ENCODE peak calls at places on chromosomes 12 and 14, in eight cellular contexts. One of them, this sample, is unnamed.

GRCh38 chr14:20435454-20436362 is at the start of gene KLHL33:
- DNase-seq in trophoblast cell: no peak
- DNase-seq in cardiac fibroblast: no peak
- DNase-seq in HAP-1: no peak
- DNase-seq in NCI-H82: no peak
- DNase-seq in activated naive CD4-positive, alpha-beta T cell treated with anti-CD3 and anti-CD28 coated beads for 36 hours: no peak
- DNase-seq in B cell: no peak
- DNase-seq in stimulated activated CD8-positive, alpha-beta memory T cell treated with anti-CD3 and anti-CD28 coated beads, Interleukin-12 subunit alpha, Interleukin-12 subunit beta, amount 100 ng/mL, for 4 hours: no peak
- DNase-seq in this sample: no peak

GRCh38 chr14:100317897-100318808 is 5.0 kb upstream of the SLC25A47 start:
- DNase-seq in trophoblast cell: peak; percentile 57
- DNase-seq in cardiac fibroblast: peak; percentile 60
- DNase-seq in HAP-1: peak; percentile 60
- DNase-seq in NCI-H82: no peak
- DNase-seq in activated naive CD4-positive, alpha-beta T cell treated with anti-CD3 and anti-CD28 coated beads for 36 hours: peak; percentile 71
- DNase-seq in B cell: peak; percentile 81
- DNase-seq in stimulated activated CD8-positive, alpha-beta memory T cell treated with anti-CD3 and anti-CD28 coated beads, Interleukin-12 subunit alpha, Interleukin-12 subunit beta, amount 100 ng/mL, for 4 hours: peak; percentile 53
- DNase-seq in this sample: peak; percentile 59

GRCh38 chr12:54292931-54293241 is 7.9 kb downstream of the NFE2 start:
- DNase-seq in trophoblast cell: no peak
- DNase-seq in cardiac fibroblast: no peak
- DNase-seq in HAP-1: no peak
- DNase-seq in NCI-H82: no peak
- DNase-seq in activated naive CD4-positive, alpha-beta T cell treated with anti-CD3 and anti-CD28 coated beads for 36 hours: no peak
- DNase-seq in B cell: no peak
- DNase-seq in stimulated activated CD8-positive, alpha-beta memory T cell treated with anti-CD3 and anti-CD28 coated beads, Interleukin-12 subunit alpha, Interleukin-12 subunit beta, amount 100 ng/mL, for 4 hours: no peak
- DNase-seq in this sample: no peak

GRCh38 chr12:87511371-87511770 is 517.8 kb downstream of the C12orf50 start:
- DNase-seq in trophoblast cell: no peak
- DNase-seq in cardiac fibroblast: peak; percentile 11
- DNase-seq in HAP-1: no peak
- DNase-seq in NCI-H82: no peak
- DNase-seq in activated naive CD4-positive, alpha-beta T cell treated with anti-CD3 and anti-CD28 coated beads for 36 hours: no peak
- DNase-seq in B cell: no peak
- DNase-seq in stimulated activated CD8-positive, alpha-beta memory T cell treated with anti-CD3 and anti-CD28 coated beads, Interleukin-12 subunit alpha, Interleukin-12 subunit beta, amount 100 ng/mL, for 4 hours: no peak
- DNase-seq in this sample: no peak

GRCh38 chr12:70590051-70590450 is 47.2 kb downstream of the PTPRB start:
- DNase-seq in trophoblast cell: peak; percentile 47
- DNase-seq in cardiac fibroblast: peak; percentile 91
- DNase-seq in HAP-1: peak; percentile 47
- DNase-seq in NCI-H82: peak; percentile 75
- DNase-seq in activated naive CD4-positive, alpha-beta T cell treated with anti-CD3 and anti-CD28 coated beads for 36 hours: peak; percentile 72
- DNase-seq in B cell: peak; percentile 45
- DNase-seq in stimulated activated CD8-positive, alpha-beta memory T cell treated with anti-CD3 and anti-CD28 coated beads, Interleukin-12 subunit alpha, Interleukin-12 subunit beta, amount 100 ng/mL, for 4 hours: peak; percentile 12
- DNase-seq in this sample: peak; percentile 54

GRCh38 chr14:96158735-96159134 is 45.9 kb upstream of the BDKRB2 start:
- DNase-seq in trophoblast cell: no peak
- DNase-seq in cardiac fibroblast: no peak
- DNase-seq in HAP-1: no peak
- DNase-seq in NCI-H82: no peak
- DNase-seq in activated naive CD4-positive, alpha-beta T cell treated with anti-CD3 and anti-CD28 coated beads for 36 hours: no peak
- DNase-seq in B cell: no peak
- DNase-seq in stimulated activated CD8-positive, alpha-beta memory T cell treated with anti-CD3 and anti-CD28 coated beads, Interleukin-12 subunit alpha, Interleukin-12 subunit beta, amount 100 ng/mL, for 4 hours: no peak
- DNase-seq in this sample: no peak

GRCh38 chr14:101582294-101582693 is 21.0 kb downstream of the DIO3 start:
- DNase-seq in trophoblast cell: no peak
- DNase-seq in cardiac fibroblast: no peak
- DNase-seq in HAP-1: no peak
- DNase-seq in NCI-H82: peak; percentile 14
- DNase-seq in activated naive CD4-positive, alpha-beta T cell treated with anti-CD3 and anti-CD28 coated beads for 36 hours: no peak
- DNase-seq in B cell: no peak
- DNase-seq in stimulated activated CD8-positive, alpha-beta memory T cell treated with anti-CD3 and anti-CD28 coated beads, Interleukin-12 subunit alpha, Interleukin-12 subunit beta, amount 100 ng/mL, for 4 hours: no peak
- DNase-seq in this sample: no peak

GRCh38 chr14:92511472-92512247 is 1.9 kb upstream of the RIN3 start:
- DNase-seq in trophoblast cell: peak; percentile 52
- DNase-seq in cardiac fibroblast: peak; percentile 92
- DNase-seq in HAP-1: no peak
- DNase-seq in NCI-H82: no peak
- DNase-seq in activated naive CD4-positive, alpha-beta T cell treated with anti-CD3 and anti-CD28 coated beads for 36 hours: no peak
- DNase-seq in B cell: no peak
- DNase-seq in stimulated activated CD8-positive, alpha-beta memory T cell treated with anti-CD3 and anti-CD28 coated beads, Interleukin-12 subunit alpha, Interleukin-12 subunit beta, amount 100 ng/mL, for 4 hours: no peak
- DNase-seq in this sample: no peak

GRCh38 chr12:121038861-121039654 is at the start of gene OASL:
- DNase-seq in trophoblast cell: peak; percentile 19
- DNase-seq in cardiac fibroblast: peak; percentile 54
- DNase-seq in HAP-1: no peak
- DNase-seq in NCI-H82: no peak
- DNase-seq in activated naive CD4-positive, alpha-beta T cell treated with anti-CD3 and anti-CD28 coated beads for 36 hours: peak; percentile 55
- DNase-seq in B cell: peak; percentile 49
- DNase-seq in stimulated activated CD8-positive, alpha-beta memory T cell treated with anti-CD3 and anti-CD28 coated beads, Interleukin-12 subunit alpha, Interleukin-12 subunit beta, amount 100 ng/mL, for 4 hours: peak; percentile 43
- DNase-seq in this sample: peak; percentile 5

GRCh38 chr12:80766897-80767296 is 50.2 kb downstream of the MYF5 start:
- DNase-seq in trophoblast cell: no peak
- DNase-seq in cardiac fibroblast: no peak
- DNase-seq in HAP-1: no peak
- DNase-seq in NCI-H82: no peak
- DNase-seq in activated naive CD4-positive, alpha-beta T cell treated with anti-CD3 and anti-CD28 coated beads for 36 hours: no peak
- DNase-seq in B cell: no peak
- DNase-seq in stimulated activated CD8-positive, alpha-beta memory T cell treated with anti-CD3 and anti-CD28 coated beads, Interleukin-12 subunit alpha, Interleukin-12 subunit beta, amount 100 ng/mL, for 4 hours: no peak
- DNase-seq in this sample: no peak

GRCh38 chr14:22483863-22484593 is 105.0 kb downstream of the DAD1 start:
- DNase-seq in trophoblast cell: no peak
- DNase-seq in cardiac fibroblast: no peak
- DNase-seq in HAP-1: no peak
- DNase-seq in NCI-H82: no peak
- DNase-seq in activated naive CD4-positive, alpha-beta T cell treated with anti-CD3 and anti-CD28 coated beads for 36 hours: peak; percentile 36
- DNase-seq in B cell: no peak
- DNase-seq in stimulated activated CD8-positive, alpha-beta memory T cell treated with anti-CD3 and anti-CD28 coated beads, Interleukin-12 subunit alpha, Interleukin-12 subunit beta, amount 100 ng/mL, for 4 hours: no peak
- DNase-seq in this sample: no peak

GRCh38 chr14:80608563-80608962 is 333.0 kb downstream of the CEP128 start:
- DNase-seq in trophoblast cell: no peak
- DNase-seq in cardiac fibroblast: no peak
- DNase-seq in HAP-1: no peak
- DNase-seq in NCI-H82: no peak
- DNase-seq in activated naive CD4-positive, alpha-beta T cell treated with anti-CD3 and anti-CD28 coated beads for 36 hours: no peak
- DNase-seq in B cell: no peak
- DNase-seq in stimulated activated CD8-positive, alpha-beta memory T cell treated with anti-CD3 and anti-CD28 coated beads, Interleukin-12 subunit alpha, Interleukin-12 subunit beta, amount 100 ng/mL, for 4 hours: no peak
- DNase-seq in this sample: no peak

GRCh38 chr12:12726543-12727093 is 9.4 kb downstream of the CDKN1B start:
- DNase-seq in trophoblast cell: peak; percentile 21
- DNase-seq in cardiac fibroblast: peak; percentile 92
- DNase-seq in HAP-1: peak; percentile 44
- DNase-seq in NCI-H82: peak; percentile 52
- DNase-seq in activated naive CD4-positive, alpha-beta T cell treated with anti-CD3 and anti-CD28 coated beads for 36 hours: no peak
- DNase-seq in B cell: no peak
- DNase-seq in stimulated activated CD8-positive, alpha-beta memory T cell treated with anti-CD3 and anti-CD28 coated beads, Interleukin-12 subunit alpha, Interleukin-12 subunit beta, amount 100 ng/mL, for 4 hours: no peak
- DNase-seq in this sample: no peak

GRCh38 chr14:20624495-20625070 is 16.9 kb downstream of the OR6S1 start:
- DNase-seq in trophoblast cell: peak; percentile 44
- DNase-seq in cardiac fibroblast: peak; percentile 85
- DNase-seq in HAP-1: no peak
- DNase-seq in NCI-H82: peak; percentile 60
- DNase-seq in activated naive CD4-positive, alpha-beta T cell treated with anti-CD3 and anti-CD28 coated beads for 36 hours: peak; percentile 70
- DNase-seq in B cell: no peak
- DNase-seq in stimulated activated CD8-positive, alpha-beta memory T cell treated with anti-CD3 and anti-CD28 coated beads, Interleukin-12 subunit alpha, Interleukin-12 subunit beta, amount 100 ng/mL, for 4 hours: no peak
- DNase-seq in this sample: no peak

GRCh38 chr12:92942905-92943304 is 13.8 kb upstream of the EEA1 start:
- DNase-seq in trophoblast cell: no peak
- DNase-seq in cardiac fibroblast: peak; percentile 48
- DNase-seq in HAP-1: no peak
- DNase-seq in NCI-H82: no peak
- DNase-seq in activated naive CD4-positive, alpha-beta T cell treated with anti-CD3 and anti-CD28 coated beads for 36 hours: no peak
- DNase-seq in B cell: no peak
- DNase-seq in stimulated activated CD8-positive, alpha-beta memory T cell treated with anti-CD3 and anti-CD28 coated beads, Interleukin-12 subunit alpha, Interleukin-12 subunit beta, amount 100 ng/mL, for 4 hours: no peak
- DNase-seq in this sample: no peak

GRCh38 chr12:27272375-27273028 is 28.4 kb downstream of the STK38L start:
- DNase-seq in trophoblast cell: no peak
- DNase-seq in cardiac fibroblast: no peak
- DNase-seq in HAP-1: no peak
- DNase-seq in NCI-H82: no peak
- DNase-seq in activated naive CD4-positive, alpha-beta T cell treated with anti-CD3 and anti-CD28 coated beads for 36 hours: no peak
- DNase-seq in B cell: no peak
- DNase-seq in stimulated activated CD8-positive, alpha-beta memory T cell treated with anti-CD3 and anti-CD28 coated beads, Interleukin-12 subunit alpha, Interleukin-12 subunit beta, amount 100 ng/mL, for 4 hours: no peak
- DNase-seq in this sample: no peak

GRCh38 chr12:3076730-3077571 is at the start of gene TSPAN9:
- DNase-seq in trophoblast cell: peak; percentile 78
- DNase-seq in cardiac fibroblast: peak; percentile 55
- DNase-seq in HAP-1: peak; percentile 29
- DNase-seq in NCI-H82: peak; percentile 78
- DNase-seq in activated naive CD4-positive, alpha-beta T cell treated with anti-CD3 and anti-CD28 coated beads for 36 hours: peak; percentile 56
- DNase-seq in B cell: peak; percentile 52
- DNase-seq in stimulated activated CD8-positive, alpha-beta memory T cell treated with anti-CD3 and anti-CD28 coated beads, Interleukin-12 subunit alpha, Interleukin-12 subunit beta, amount 100 ng/mL, for 4 hours: peak; percentile 55
- DNase-seq in this sample: peak; percentile 50

GRCh38 chr12:78888583-78888982 is 24.0 kb downstream of the SYT1 start:
- DNase-seq in trophoblast cell: no peak
- DNase-seq in cardiac fibroblast: peak; percentile 48
- DNase-seq in HAP-1: no peak
- DNase-seq in NCI-H82: no peak
- DNase-seq in activated naive CD4-positive, alpha-beta T cell treated with anti-CD3 and anti-CD28 coated beads for 36 hours: no peak
- DNase-seq in B cell: no peak
- DNase-seq in stimulated activated CD8-positive, alpha-beta memory T cell treated with anti-CD3 and anti-CD28 coated beads, Interleukin-12 subunit alpha, Interleukin-12 subunit beta, amount 100 ng/mL, for 4 hours: no peak
- DNase-seq in this sample: no peak

GRCh38 chr12:108691995-108692808 is 39.1 kb downstream of the CORO1C start:
- DNase-seq in trophoblast cell: no peak
- DNase-seq in cardiac fibroblast: peak; percentile 35
- DNase-seq in HAP-1: peak; percentile 86
- DNase-seq in NCI-H82: peak; percentile 49
- DNase-seq in activated naive CD4-positive, alpha-beta T cell treated with anti-CD3 and anti-CD28 coated beads for 36 hours: no peak
- DNase-seq in B cell: no peak
- DNase-seq in stimulated activated CD8-positive, alpha-beta memory T cell treated with anti-CD3 and anti-CD28 coated beads, Interleukin-12 subunit alpha, Interleukin-12 subunit beta, amount 100 ng/mL, for 4 hours: no peak
- DNase-seq in this sample: peak; percentile 52

GRCh38 chr12:57242691-57243454 is 8.1 kb downstream of the STAC3 start:
- DNase-seq in trophoblast cell: peak; percentile 37
- DNase-seq in cardiac fibroblast: peak; percentile 53
- DNase-seq in HAP-1: peak; percentile 34
- DNase-seq in NCI-H82: peak; percentile 96
- DNase-seq in activated naive CD4-positive, alpha-beta T cell treated with anti-CD3 and anti-CD28 coated beads for 36 hours: peak; percentile 82
- DNase-seq in B cell: peak; percentile 74
- DNase-seq in stimulated activated CD8-positive, alpha-beta memory T cell treated with anti-CD3 and anti-CD28 coated beads, Interleukin-12 subunit alpha, Interleukin-12 subunit beta, amount 100 ng/mL, for 4 hours: no peak
- DNase-seq in this sample: peak; percentile 50

GRCh38 chr14:76909266-76909665 is 83.1 kb downstream of the LRRC74A start:
- DNase-seq in trophoblast cell: peak; percentile 14
- DNase-seq in cardiac fibroblast: no peak
- DNase-seq in HAP-1: no peak
- DNase-seq in NCI-H82: no peak
- DNase-seq in activated naive CD4-positive, alpha-beta T cell treated with anti-CD3 and anti-CD28 coated beads for 36 hours: no peak
- DNase-seq in B cell: no peak
- DNase-seq in stimulated activated CD8-positive, alpha-beta memory T cell treated with anti-CD3 and anti-CD28 coated beads, Interleukin-12 subunit alpha, Interleukin-12 subunit beta, amount 100 ng/mL, for 4 hours: no peak
- DNase-seq in this sample: no peak

GRCh38 chr14:68621400-68622365 is 171.2 kb downstream of the ZFP36L1 start:
- DNase-seq in trophoblast cell: no peak
- DNase-seq in cardiac fibroblast: peak; percentile 81
- DNase-seq in HAP-1: no peak
- DNase-seq in NCI-H82: peak; percentile 88
- DNase-seq in activated naive CD4-positive, alpha-beta T cell treated with anti-CD3 and anti-CD28 coated beads for 36 hours: no peak
- DNase-seq in B cell: no peak
- DNase-seq in stimulated activated CD8-positive, alpha-beta memory T cell treated with anti-CD3 and anti-CD28 coated beads, Interleukin-12 subunit alpha, Interleukin-12 subunit beta, amount 100 ng/mL, for 4 hours: no peak
- DNase-seq in this sample: peak; percentile 64

GRCh38 chr12:11446372-11446771 is 51.0 kb upstream of the PRB2 start:
- DNase-seq in trophoblast cell: no peak
- DNase-seq in cardiac fibroblast: peak; percentile 8
- DNase-seq in HAP-1: no peak
- DNase-seq in NCI-H82: no peak
- DNase-seq in activated naive CD4-positive, alpha-beta T cell treated with anti-CD3 and anti-CD28 coated beads for 36 hours: no peak
- DNase-seq in B cell: no peak
- DNase-seq in stimulated activated CD8-positive, alpha-beta memory T cell treated with anti-CD3 and anti-CD28 coated beads, Interleukin-12 subunit alpha, Interleukin-12 subunit beta, amount 100 ng/mL, for 4 hours: no peak
- DNase-seq in this sample: no peak

GRCh38 chr14:99132821-99133562 is 139.0 kb downstream of the BCL11B start:
- DNase-seq in trophoblast cell: no peak
- DNase-seq in cardiac fibroblast: no peak
- DNase-seq in HAP-1: no peak
- DNase-seq in NCI-H82: no peak
- DNase-seq in activated naive CD4-positive, alpha-beta T cell treated with anti-CD3 and anti-CD28 coated beads for 36 hours: no peak
- DNase-seq in B cell: no peak
- DNase-seq in stimulated activated CD8-positive, alpha-beta memory T cell treated with anti-CD3 and anti-CD28 coated beads, Interleukin-12 subunit alpha, Interleukin-12 subunit beta, amount 100 ng/mL, for 4 hours: no peak
- DNase-seq in this sample: no peak

GRCh38 chr12:132323171-132324010 is 6.0 kb downstream of the GALNT9 start:
- DNase-seq in trophoblast cell: no peak
- DNase-seq in cardiac fibroblast: no peak
- DNase-seq in HAP-1: no peak
- DNase-seq in NCI-H82: no peak
- DNase-seq in activated naive CD4-positive, alpha-beta T cell treated with anti-CD3 and anti-CD28 coated beads for 36 hours: peak; percentile 45
- DNase-seq in B cell: no peak
- DNase-seq in stimulated activated CD8-positive, alpha-beta memory T cell treated with anti-CD3 and anti-CD28 coated beads, Interleukin-12 subunit alpha, Interleukin-12 subunit beta, amount 100 ng/mL, for 4 hours: no peak
- DNase-seq in this sample: no peak

GRCh38 chr12:116855744-116856470 is 25.3 kb downstream of the HRK start:
- DNase-seq in trophoblast cell: peak; percentile 15
- DNase-seq in cardiac fibroblast: no peak
- DNase-seq in HAP-1: no peak
- DNase-seq in NCI-H82: no peak
- DNase-seq in activated naive CD4-positive, alpha-beta T cell treated with anti-CD3 and anti-CD28 coated beads for 36 hours: no peak
- DNase-seq in B cell: no peak
- DNase-seq in stimulated activated CD8-positive, alpha-beta memory T cell treated with anti-CD3 and anti-CD28 coated beads, Interleukin-12 subunit alpha, Interleukin-12 subunit beta, amount 100 ng/mL, for 4 hours: no peak
- DNase-seq in this sample: no peak